ENCODE peak calls at places on chromosomes 4 and X, in ten cellular contexts. One of them, this sample, is unnamed.
A peak's percentile ranks its signal among the peaks of the same experiment; 100 is the strongest.

GRCh38 chr4:108166441-108167315 is 2.1 kb downstream of the LEF1 start:
- DNase-seq in body of pancreas: peak; percentile 22
- DNase-seq in endothelial cell of umbilical vein: no peak
- DNase-seq in tibial nerve: no peak
- DNase-seq in transverse colon: peak; percentile 21
- DNase-seq in spleen: peak; percentile 81
- DNase-seq in stomach: peak; percentile 54
- DNase-seq in Peyer's patch: no peak
- DNase-seq in lower leg skin: no peak
- DNase-seq in uterus: no peak
- DNase-seq in this sample: no peak

GRCh38 chr4:99816611-99817309 is at the start of gene DAPP1:
- DNase-seq in body of pancreas: peak; percentile 43
- DNase-seq in endothelial cell of umbilical vein: no peak
- DNase-seq in tibial nerve: no peak
- DNase-seq in transverse colon: peak; percentile 81
- DNase-seq in spleen: peak; percentile 93
- DNase-seq in stomach: peak; percentile 74
- DNase-seq in Peyer's patch: peak; percentile 53
- DNase-seq in lower leg skin: peak; percentile 80
- DNase-seq in uterus: peak; percentile 23
- DNase-seq in this sample: peak; percentile 70

GRCh38 chr4:180618396-180618795 is 1624.8 kb upstream of the TENM3 start:
- DNase-seq in body of pancreas: no peak
- DNase-seq in endothelial cell of umbilical vein: no peak
- DNase-seq in tibial nerve: no peak
- DNase-seq in transverse colon: no peak
- DNase-seq in spleen: no peak
- DNase-seq in stomach: no peak
- DNase-seq in Peyer's patch: no peak
- DNase-seq in lower leg skin: no peak
- DNase-seq in uterus: no peak
- DNase-seq in this sample: no peak

GRCh38 chr4:168787334-168787733 is 222.7 kb downstream of the CBR4 start:
- DNase-seq in body of pancreas: no peak
- DNase-seq in endothelial cell of umbilical vein: no peak
- DNase-seq in tibial nerve: no peak
- DNase-seq in transverse colon: no peak
- DNase-seq in spleen: no peak
- DNase-seq in stomach: no peak
- DNase-seq in Peyer's patch: no peak
- DNase-seq in lower leg skin: no peak
- DNase-seq in uterus: no peak
- DNase-seq in this sample: no peak

GRCh38 chr4:113248320-113248719 is 198.9 kb downstream of the ANK2 start:
- DNase-seq in body of pancreas: peak; percentile 14
- DNase-seq in endothelial cell of umbilical vein: no peak
- DNase-seq in tibial nerve: no peak
- DNase-seq in transverse colon: no peak
- DNase-seq in spleen: no peak
- DNase-seq in stomach: no peak
- DNase-seq in Peyer's patch: no peak
- DNase-seq in lower leg skin: no peak
- DNase-seq in uterus: no peak
- DNase-seq in this sample: no peak

GRCh38 chr4:70182517-70183167 is 12.9 kb upstream of the ODAM start:
- DNase-seq in body of pancreas: no peak
- DNase-seq in endothelial cell of umbilical vein: no peak
- DNase-seq in tibial nerve: no peak
- DNase-seq in transverse colon: no peak
- DNase-seq in spleen: no peak
- DNase-seq in stomach: no peak
- DNase-seq in Peyer's patch: no peak
- DNase-seq in lower leg skin: no peak
- DNase-seq in uterus: no peak
- DNase-seq in this sample: no peak

GRCh38 chr4:139625487-139625886 is 40.1 kb upstream of the MGST2 start:
- DNase-seq in body of pancreas: no peak
- DNase-seq in endothelial cell of umbilical vein: no peak
- DNase-seq in tibial nerve: no peak
- DNase-seq in transverse colon: no peak
- DNase-seq in spleen: no peak
- DNase-seq in stomach: peak; percentile 66
- DNase-seq in Peyer's patch: no peak
- DNase-seq in lower leg skin: no peak
- DNase-seq in uterus: no peak
- DNase-seq in this sample: no peak

GRCh38 chr4:7007944-7008343 is 35.2 kb upstream of the TADA2B start:
- DNase-seq in body of pancreas: no peak
- DNase-seq in endothelial cell of umbilical vein: no peak
- DNase-seq in tibial nerve: no peak
- DNase-seq in transverse colon: no peak
- DNase-seq in spleen: no peak
- DNase-seq in stomach: no peak
- DNase-seq in Peyer's patch: no peak
- DNase-seq in lower leg skin: no peak
- DNase-seq in uterus: no peak
- DNase-seq in this sample: no peak

GRCh38 chr4:170656506-170656905 is 566.8 kb upstream of the AADAT start:
- DNase-seq in body of pancreas: no peak
- DNase-seq in endothelial cell of umbilical vein: no peak
- DNase-seq in tibial nerve: no peak
- DNase-seq in transverse colon: no peak
- DNase-seq in spleen: no peak
- DNase-seq in stomach: no peak
- DNase-seq in Peyer's patch: no peak
- DNase-seq in lower leg skin: no peak
- DNase-seq in uterus: no peak
- DNase-seq in this sample: no peak

GRCh38 chr4:170652571-170652970 is 562.8 kb upstream of the AADAT start:
- DNase-seq in body of pancreas: no peak
- DNase-seq in endothelial cell of umbilical vein: no peak
- DNase-seq in tibial nerve: no peak
- DNase-seq in transverse colon: no peak
- DNase-seq in spleen: no peak
- DNase-seq in stomach: no peak
- DNase-seq in Peyer's patch: no peak
- DNase-seq in lower leg skin: no peak
- DNase-seq in uterus: no peak
- DNase-seq in this sample: no peak

GRCh38 chr4:170662250-170662649 is 572.5 kb upstream of the AADAT start:
- DNase-seq in body of pancreas: no peak
- DNase-seq in endothelial cell of umbilical vein: no peak
- DNase-seq in tibial nerve: no peak
- DNase-seq in transverse colon: no peak
- DNase-seq in spleen: no peak
- DNase-seq in stomach: no peak
- DNase-seq in Peyer's patch: no peak
- DNase-seq in lower leg skin: no peak
- DNase-seq in uterus: no peak
- DNase-seq in this sample: no peak

GRCh38 chr4:170651786-170652185 is 562.0 kb upstream of the AADAT start:
- DNase-seq in body of pancreas: no peak
- DNase-seq in endothelial cell of umbilical vein: no peak
- DNase-seq in tibial nerve: no peak
- DNase-seq in transverse colon: no peak
- DNase-seq in spleen: no peak
- DNase-seq in stomach: no peak
- DNase-seq in Peyer's patch: no peak
- DNase-seq in lower leg skin: no peak
- DNase-seq in uterus: no peak
- DNase-seq in this sample: no peak

GRCh38 chr4:170657761-170658160 is 568.0 kb upstream of the AADAT start:
- DNase-seq in body of pancreas: no peak
- DNase-seq in endothelial cell of umbilical vein: no peak
- DNase-seq in tibial nerve: no peak
- DNase-seq in transverse colon: no peak
- DNase-seq in spleen: no peak
- DNase-seq in stomach: no peak
- DNase-seq in Peyer's patch: no peak
- DNase-seq in lower leg skin: no peak
- DNase-seq in uterus: no peak
- DNase-seq in this sample: no peak
- H3K4me3 ChIP-seq in body of pancreas: no peak overlapping the region
- H3K4me3 ChIP-seq in endothelial cell of umbilical vein: no peak overlapping the region
- H3K4me3 ChIP-seq in tibial nerve: no peak overlapping the region
- H3K4me3 ChIP-seq in transverse colon: no peak overlapping the region
- H3K4me3 ChIP-seq in spleen: no peak overlapping the region
- H3K4me3 ChIP-seq in stomach: no peak overlapping the region
- H3K4me3 ChIP-seq in Peyer's patch: no peak overlapping the region
- H3K4me3 ChIP-seq in lower leg skin: no peak overlapping the region
- H3K4me3 ChIP-seq in uterus: no peak overlapping the region
- H3K4me3 ChIP-seq in this sample: no peak overlapping the region

GRCh38 chrX:68504237-68504636 is 5.4 kb downstream of the YIPF6 start:
- DNase-seq in body of pancreas: no peak
- DNase-seq in endothelial cell of umbilical vein: peak; percentile 2
- DNase-seq in tibial nerve: no peak
- DNase-seq in transverse colon: no peak
- DNase-seq in spleen: no peak
- DNase-seq in stomach: no peak
- DNase-seq in Peyer's patch: no peak
- DNase-seq in lower leg skin: no peak
- DNase-seq in uterus: no peak
- DNase-seq in this sample: no peak

GRCh38 chrX:68500105-68500504 is 1.3 kb downstream of the YIPF6 start:
- DNase-seq in body of pancreas: no peak
- DNase-seq in endothelial cell of umbilical vein: no peak
- DNase-seq in tibial nerve: no peak
- DNase-seq in transverse colon: no peak
- DNase-seq in spleen: no peak
- DNase-seq in stomach: no peak
- DNase-seq in Peyer's patch: no peak
- DNase-seq in lower leg skin: no peak
- DNase-seq in uterus: no peak
- DNase-seq in this sample: no peak

GRCh38 chrX:68498044-68498507 is 775 bp upstream of the YIPF6 start:
- DNase-seq in body of pancreas: no peak
- DNase-seq in endothelial cell of umbilical vein: no peak
- DNase-seq in tibial nerve: no peak
- DNase-seq in transverse colon: no peak
- DNase-seq in spleen: no peak
- DNase-seq in stomach: no peak
- DNase-seq in Peyer's patch: no peak
- DNase-seq in lower leg skin: no peak
- DNase-seq in uterus: no peak
- DNase-seq in this sample: no peak

GRCh38 chrX:68503830-68504229 is 5.0 kb downstream of the YIPF6 start:
- DNase-seq in body of pancreas: no peak
- DNase-seq in endothelial cell of umbilical vein: no peak
- DNase-seq in tibial nerve: no peak
- DNase-seq in transverse colon: no peak
- DNase-seq in spleen: no peak
- DNase-seq in stomach: no peak
- DNase-seq in Peyer's patch: no peak
- DNase-seq in lower leg skin: no peak
- DNase-seq in uterus: peak; percentile 21
- DNase-seq in this sample: no peak

DNA sequence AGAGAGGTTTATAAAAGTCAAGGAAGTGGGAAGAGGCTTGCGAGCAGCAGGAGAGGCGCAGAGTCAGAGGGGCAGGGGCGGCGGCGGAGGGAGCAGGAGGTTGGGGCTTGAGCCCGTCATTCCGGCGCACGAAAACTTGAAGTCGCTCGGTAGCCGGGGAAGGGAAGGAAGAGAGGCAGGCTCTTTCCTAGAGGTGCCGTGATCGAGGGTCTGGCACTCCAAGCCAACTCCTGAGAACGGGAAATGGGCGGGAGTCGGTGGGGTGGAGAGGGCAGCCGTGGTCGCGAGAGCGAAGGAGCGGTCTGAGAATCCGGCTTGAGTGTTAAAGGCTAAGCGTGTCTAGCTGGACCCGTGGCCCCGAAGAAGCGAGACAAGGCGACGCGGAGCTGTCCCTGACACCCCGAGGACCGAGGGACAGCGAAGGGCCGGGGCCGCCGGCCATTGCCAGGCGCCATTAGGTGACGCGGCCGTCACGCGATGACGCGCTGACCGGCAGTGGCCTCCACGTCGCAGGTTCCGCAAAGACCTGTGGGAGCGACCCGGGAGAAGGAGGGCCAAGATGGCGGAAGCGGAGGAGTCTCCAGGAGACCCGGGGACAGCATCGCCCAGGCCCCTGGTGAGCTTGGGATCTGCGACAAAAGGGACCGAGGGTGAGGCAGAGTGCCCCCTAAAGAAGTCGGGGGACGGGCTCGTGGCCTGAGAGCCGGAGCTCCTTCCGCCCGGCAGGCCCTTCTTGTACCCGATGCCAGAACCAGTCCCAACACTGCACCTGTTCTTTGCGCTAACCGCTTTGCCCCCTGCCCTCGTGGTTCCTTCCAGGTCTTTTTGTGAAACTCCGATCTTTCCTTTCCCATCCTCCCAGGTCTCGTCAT is at the start of gene YIPF6:
- DNase-seq in body of pancreas: peak; percentile 80
- DNase-seq in endothelial cell of umbilical vein: peak; percentile 71
- DNase-seq in tibial nerve: peak; percentile 47
- DNase-seq in transverse colon: peak; percentile 83
- DNase-seq in spleen: peak; percentile 94
- DNase-seq in stomach: peak; percentile 79
- DNase-seq in Peyer's patch: peak; percentile 80
- DNase-seq in lower leg skin: peak; percentile 65
- DNase-seq in uterus: peak; percentile 69
- DNase-seq in this sample: peak; percentile 90
- TF ChIP-seq POLR2A in body of pancreas: peak; percentile 84
- TF ChIP-seq POLR2A in endothelial cell of umbilical vein: peak; percentile 96
- TF ChIP-seq POLR2A in tibial nerve: peak; percentile 46
- TF ChIP-seq POLR2A in transverse colon: peak; percentile 87
- TF ChIP-seq POLR2A in spleen: peak; percentile 60
- TF ChIP-seq POLR2A in stomach: no peak
- TF ChIP-seq POLR2A in Peyer's patch: peak; percentile 71
- TF ChIP-seq POLR2A in lower leg skin: no peak
- TF ChIP-seq POLR2A in uterus: peak; percentile 79
- TF ChIP-seq POLR2A in this sample: peak; percentile 74

GRCh38 chrX:1676866-1677265 is 62.0 kb downstream of the ASMT start:
- DNase-seq in body of pancreas: no peak
- DNase-seq in endothelial cell of umbilical vein: no peak
- DNase-seq in tibial nerve: no peak
- DNase-seq in transverse colon: no peak
- DNase-seq in spleen: peak; percentile 63
- DNase-seq in stomach: no peak
- DNase-seq in Peyer's patch: no peak
- DNase-seq in lower leg skin: no peak
- DNase-seq in uterus: no peak
- DNase-seq in this sample: no peak

GRCh38 chrX:1679238-1679637 is 64.4 kb downstream of the ASMT start:
- DNase-seq in body of pancreas: no peak
- DNase-seq in endothelial cell of umbilical vein: no peak
- DNase-seq in tibial nerve: no peak
- DNase-seq in transverse colon: no peak
- DNase-seq in spleen: no peak
- DNase-seq in stomach: no peak
- DNase-seq in Peyer's patch: no peak
- DNase-seq in lower leg skin: no peak
- DNase-seq in uterus: no peak
- DNase-seq in this sample: no peak

GRCh38 chrX:1667566-1667965 is 52.7 kb downstream of the ASMT start:
- DNase-seq in body of pancreas: no peak
- DNase-seq in endothelial cell of umbilical vein: no peak
- DNase-seq in tibial nerve: no peak
- DNase-seq in transverse colon: no peak
- DNase-seq in spleen: no peak
- DNase-seq in stomach: no peak
- DNase-seq in Peyer's patch: no peak
- DNase-seq in lower leg skin: no peak
- DNase-seq in uterus: no peak
- DNase-seq in this sample: no peak

DNA sequence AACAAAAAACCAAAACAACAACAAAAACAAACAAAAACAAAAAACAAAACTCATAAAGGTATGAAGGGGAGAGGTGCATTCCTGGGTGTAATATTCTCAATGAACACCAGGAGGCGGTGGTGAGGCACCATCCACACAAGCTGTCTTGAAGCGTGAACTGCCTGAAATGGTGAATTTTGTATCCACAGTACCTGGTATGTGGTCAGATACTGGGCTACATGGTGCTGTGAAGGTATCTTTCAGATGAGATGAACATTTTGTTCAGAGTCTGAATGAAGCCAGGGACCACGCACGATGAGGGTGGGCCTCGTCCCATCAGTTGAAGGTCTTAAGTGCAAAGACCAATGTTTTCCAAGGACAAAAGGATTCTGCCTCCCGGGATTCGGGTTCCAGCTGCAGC is 58.5 kb downstream of the ASMT start:
- DNase-seq in body of pancreas: peak; percentile 20
- DNase-seq in endothelial cell of umbilical vein: peak; percentile 30
- DNase-seq in tibial nerve: no peak
- DNase-seq in transverse colon: peak; percentile 28
- DNase-seq in spleen: peak; percentile 47
- DNase-seq in stomach: no peak
- DNase-seq in Peyer's patch: no peak
- DNase-seq in lower leg skin: no peak
- DNase-seq in uterus: no peak
- DNase-seq in this sample: no peak
- TF ChIP-seq CTCF in body of pancreas: peak; percentile 69
- TF ChIP-seq CTCF in endothelial cell of umbilical vein: peak; percentile 60
- TF ChIP-seq CTCF in tibial nerve: peak; percentile 22
- TF ChIP-seq CTCF in transverse colon: peak; percentile 66
- TF ChIP-seq CTCF in spleen: peak; percentile 69
- TF ChIP-seq CTCF in stomach: peak; percentile 57
- TF ChIP-seq CTCF in Peyer's patch: peak; percentile 66
- TF ChIP-seq CTCF in lower leg skin: no peak
- TF ChIP-seq CTCF in uterus: peak; percentile 10
- TF ChIP-seq CTCF in this sample: peak; percentile 13

GRCh38 chr4:94413085-94413685 is 38.6 kb upstream of the PDLIM5 start:
- DNase-seq in body of pancreas: no peak
- DNase-seq in endothelial cell of umbilical vein: no peak
- DNase-seq in tibial nerve: no peak
- DNase-seq in transverse colon: no peak
- DNase-seq in spleen: no peak
- DNase-seq in stomach: no peak
- DNase-seq in Peyer's patch: no peak
- DNase-seq in lower leg skin: no peak
- DNase-seq in uterus: no peak
- DNase-seq in this sample: no peak
- H3K4me3 ChIP-seq in body of pancreas: no peak overlapping the region
- H3K4me3 ChIP-seq in endothelial cell of umbilical vein: no peak overlapping the region
- H3K4me3 ChIP-seq in tibial nerve: no peak overlapping the region
- H3K4me3 ChIP-seq in transverse colon: no peak overlapping the region
- H3K4me3 ChIP-seq in spleen: no peak overlapping the region
- H3K4me3 ChIP-seq in stomach: no peak overlapping the region
- H3K4me3 ChIP-seq in Peyer's patch: no peak overlapping the region
- H3K4me3 ChIP-seq in lower leg skin: no peak overlapping the region
- H3K4me3 ChIP-seq in uterus: peak overlapping the region; percentile 14
- H3K4me3 ChIP-seq in this sample: peak overlapping the region; percentile 17

This sample was measured in sigmoid colon.